ENCODE peak calls at places on chromosome 11, in seven cellular contexts. One of them, this sample, is unnamed. For H3K27me3, the result is how much of the 10 kb centered on the place peaks cover.

GRCh38 chr11:57479925-57480324 is 19.6 kb downstream of the RTN4RL2 start:
- DNase-seq in spleen: no peak
- DNase-seq in heart right ventricle: no peak
- DNase-seq in left ventricle myocardium inferior: no peak
- DNase-seq in HL-60: no peak
- DNase-seq in Panc1: no peak
- DNase-seq in neural progenitor cell: no peak
- DNase-seq in this sample: no peak

GRCh38 chr11:30552839-30553238 is 33.3 kb downstream of the MPPED2 start:
- DNase-seq in spleen: no peak
- DNase-seq in heart right ventricle: no peak
- DNase-seq in left ventricle myocardium inferior: no peak
- DNase-seq in HL-60: no peak
- DNase-seq in Panc1: no peak
- DNase-seq in neural progenitor cell: no peak
- DNase-seq in this sample: no peak

GRCh38 chr11:66745356-66746235 is 16.6 kb upstream of the SPTBN2 start:
- DNase-seq in spleen: peak
- DNase-seq in heart right ventricle: peak
- DNase-seq in left ventricle myocardium inferior: no peak
- DNase-seq in HL-60: no peak
- DNase-seq in Panc1: no peak
- DNase-seq in neural progenitor cell: peak
- DNase-seq in this sample: peak

GRCh38 chr11:120512727-120513435 is 1.3 kb downstream of the GRIK4 start:
- DNase-seq in spleen: peak
- DNase-seq in heart right ventricle: no peak
- DNase-seq in left ventricle myocardium inferior: no peak
- DNase-seq in HL-60: no peak
- DNase-seq in Panc1: no peak
- DNase-seq in neural progenitor cell: no peak
- DNase-seq in this sample: no peak

GRCh38 chr11:28114731-28115130 is 6.5 kb downstream of the METTL15 start:
- DNase-seq in spleen: no peak
- DNase-seq in heart right ventricle: no peak
- DNase-seq in left ventricle myocardium inferior: no peak
- DNase-seq in HL-60: no peak
- DNase-seq in Panc1: no peak
- DNase-seq in neural progenitor cell: no peak
- DNase-seq in this sample: no peak

GRCh38 chr11:48074425-48075181 is 94.2 kb downstream of the PTPRJ start:
- DNase-seq in spleen: no peak
- DNase-seq in heart right ventricle: no peak
- DNase-seq in left ventricle myocardium inferior: no peak
- DNase-seq in HL-60: no peak
- DNase-seq in Panc1: no peak
- DNase-seq in neural progenitor cell: no peak
- DNase-seq in this sample: no peak

GRCh38 chr11:36574486-36574885 is 6.7 kb downstream of the RAG1 start:
- DNase-seq in spleen: no peak
- DNase-seq in heart right ventricle: no peak
- DNase-seq in left ventricle myocardium inferior: no peak
- DNase-seq in HL-60: no peak
- DNase-seq in Panc1: no peak
- DNase-seq in neural progenitor cell: no peak
- DNase-seq in this sample: no peak

GRCh38 chr11:46832511-46833214 is 13.4 kb downstream of the CKAP5 start:
- DNase-seq in spleen: no peak
- DNase-seq in heart right ventricle: no peak
- DNase-seq in left ventricle myocardium inferior: no peak
- DNase-seq in HL-60: no peak
- DNase-seq in Panc1: no peak
- DNase-seq in neural progenitor cell: no peak
- DNase-seq in this sample: no peak

GRCh38 chr11:69803022-69803421 is 16.2 kb downstream of the FGF3 start:
- DNase-seq in spleen: no peak
- DNase-seq in heart right ventricle: no peak
- DNase-seq in left ventricle myocardium inferior: no peak
- DNase-seq in HL-60: no peak
- DNase-seq in Panc1: no peak
- DNase-seq in neural progenitor cell: no peak
- DNase-seq in this sample: no peak

GRCh38 chr11:6298605-6299004 is 21.7 kb downstream of the CAVIN3 start:
- DNase-seq in spleen: no peak
- DNase-seq in heart right ventricle: peak
- DNase-seq in left ventricle myocardium inferior: peak
- DNase-seq in HL-60: peak
- DNase-seq in Panc1: no peak
- DNase-seq in neural progenitor cell: peak
- DNase-seq in this sample: no peak

GRCh38 chr11:61870429-61871039 is 20.8 kb downstream of the FADS3 start:
- DNase-seq in spleen: no peak
- DNase-seq in heart right ventricle: no peak
- DNase-seq in left ventricle myocardium inferior: no peak
- DNase-seq in HL-60: no peak
- DNase-seq in Panc1: no peak
- DNase-seq in neural progenitor cell: no peak
- DNase-seq in this sample: no peak

GRCh38 chr11:68749061-68749491 is 2.2 kb downstream of the TESMIN start:
- DNase-seq in spleen: no peak
- DNase-seq in heart right ventricle: no peak
- DNase-seq in left ventricle myocardium inferior: no peak
- DNase-seq in HL-60: no peak
- DNase-seq in Panc1: no peak
- DNase-seq in neural progenitor cell: no peak
- DNase-seq in this sample: no peak

GRCh38 chr11:126318642-126319373 is 14.9 kb downstream of the DCPS start:
- DNase-seq in spleen: no peak
- DNase-seq in heart right ventricle: no peak
- DNase-seq in left ventricle myocardium inferior: peak
- DNase-seq in HL-60: peak
- DNase-seq in Panc1: no peak
- DNase-seq in neural progenitor cell: no peak
- DNase-seq in this sample: peak

GRCh38 chr11:10899542-10899830 is 41.6 kb upstream of the ZBED5 start:
- DNase-seq in spleen: no peak
- DNase-seq in heart right ventricle: peak
- DNase-seq in left ventricle myocardium inferior: peak
- DNase-seq in HL-60: no peak
- DNase-seq in Panc1: no peak
- DNase-seq in neural progenitor cell: no peak
- DNase-seq in this sample: peak

GRCh38 chr11:88418508-88418907 is 81.0 kb upstream of the CTSC start:
- DNase-seq in spleen: no peak
- DNase-seq in heart right ventricle: no peak
- DNase-seq in left ventricle myocardium inferior: no peak
- DNase-seq in HL-60: no peak
- DNase-seq in Panc1: no peak
- DNase-seq in neural progenitor cell: no peak
- DNase-seq in this sample: peak

GRCh38 chr11:78156081-78156844 is 16.8 kb upstream of the ALG8 start:
- DNase-seq in spleen: peak
- DNase-seq in heart right ventricle: no peak
- DNase-seq in left ventricle myocardium inferior: no peak
- DNase-seq in HL-60: no peak
- DNase-seq in Panc1: no peak
- DNase-seq in neural progenitor cell: no peak
- DNase-seq in this sample: no peak

GRCh38 chr11:66986178-66986545 is 11.1 kb downstream of the C11orf86 start:
- DNase-seq in spleen: no peak
- DNase-seq in heart right ventricle: no peak
- DNase-seq in left ventricle myocardium inferior: no peak
- DNase-seq in HL-60: no peak
- DNase-seq in Panc1: no peak
- DNase-seq in neural progenitor cell: no peak
- DNase-seq in this sample: no peak

GRCh38 chr11:73149105-73149504 is 7.0 kb upstream of the FCHSD2 start:
- DNase-seq in spleen: no peak
- DNase-seq in heart right ventricle: no peak
- DNase-seq in left ventricle myocardium inferior: no peak
- DNase-seq in HL-60: no peak
- DNase-seq in Panc1: no peak
- DNase-seq in neural progenitor cell: no peak
- DNase-seq in this sample: no peak

DNA sequence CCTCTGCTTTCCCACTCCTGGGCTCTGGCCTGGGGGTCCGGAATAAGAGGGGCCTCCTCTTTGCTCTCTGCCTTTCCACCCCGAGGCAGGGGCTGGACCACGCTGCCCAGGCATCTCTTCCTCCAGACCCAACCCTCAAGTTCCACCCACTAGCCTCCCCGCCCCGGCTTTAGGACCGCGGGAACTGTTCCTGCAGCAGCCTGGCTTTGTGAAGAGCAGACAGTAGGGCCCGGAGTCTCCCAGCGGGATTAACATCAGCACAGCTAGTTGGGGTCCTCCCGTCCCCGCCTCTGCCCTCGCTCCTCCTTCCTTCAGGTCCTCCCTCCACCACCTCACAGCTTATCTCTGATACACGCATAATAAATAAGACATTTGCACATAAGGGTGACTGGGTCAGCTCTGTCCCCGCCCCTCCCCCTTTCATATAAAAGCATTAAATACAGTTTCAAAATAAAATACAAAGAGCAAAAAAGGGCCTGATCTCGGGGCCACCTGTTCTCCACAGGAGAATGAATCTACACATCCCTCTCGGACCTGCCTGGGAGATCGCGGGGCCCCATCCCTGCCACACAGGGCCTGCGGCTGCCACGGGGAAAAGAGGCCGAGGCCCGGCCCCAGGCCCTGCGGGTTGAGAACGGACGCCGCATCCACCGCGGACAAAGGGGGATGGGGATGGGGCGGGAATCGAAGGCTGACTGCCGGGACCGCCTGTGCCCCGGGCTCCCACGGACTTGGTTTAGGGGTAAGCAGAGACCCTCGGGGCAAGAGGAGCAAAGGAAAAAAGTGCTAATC is 6.5 kb downstream of the ZFTA start:
- DNase-seq in spleen: no peak
- DNase-seq in heart right ventricle: peak
- DNase-seq in left ventricle myocardium inferior: peak
- DNase-seq in HL-60: no peak
- DNase-seq in Panc1: no peak
- DNase-seq in neural progenitor cell: peak
- DNase-seq in this sample: no peak
- H3K4me3 ChIP-seq in spleen: no peak
- H3K4me3 ChIP-seq in heart right ventricle: peak
- H3K4me3 ChIP-seq in left ventricle myocardium inferior: peak
- H3K4me3 ChIP-seq in HL-60: no peak
- H3K4me3 ChIP-seq in Panc1: no peak
- H3K4me3 ChIP-seq in neural progenitor cell: peak
- H3K4me3 ChIP-seq in this sample: no peak

DNA sequence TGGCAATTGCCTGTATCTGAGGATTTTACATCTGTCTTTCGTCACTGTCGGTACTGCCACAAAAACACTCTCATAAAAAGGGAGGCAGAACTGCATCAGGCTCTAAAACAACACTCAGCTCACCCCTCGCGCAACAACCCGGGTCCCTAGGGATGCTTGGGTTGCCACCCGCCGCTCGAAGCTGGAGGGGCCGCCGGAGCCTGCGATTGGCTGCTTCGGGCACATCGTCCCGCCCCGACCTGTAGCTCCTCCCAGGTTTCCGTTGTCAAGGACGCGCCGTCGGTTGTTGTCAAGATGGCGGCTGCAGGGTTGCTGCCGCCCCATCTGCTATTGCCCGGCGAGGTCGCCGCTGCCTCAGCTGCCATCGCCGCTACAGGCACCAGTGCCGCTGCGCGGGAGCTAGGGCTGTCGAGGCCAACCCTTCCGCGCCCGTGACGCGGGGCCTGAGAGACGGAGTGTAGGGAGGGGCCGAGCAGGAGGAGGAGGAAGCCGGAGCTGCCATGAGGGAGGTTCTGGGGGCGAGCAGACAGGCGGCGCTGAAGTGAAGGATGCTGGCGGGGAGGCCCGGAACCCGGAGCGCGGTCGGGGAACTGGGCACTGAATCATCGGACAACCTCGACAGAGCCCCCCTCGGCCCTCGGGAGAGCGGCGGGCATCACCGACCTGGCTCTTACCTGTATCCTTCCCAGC is at the start of gene CEP126:
- DNase-seq in spleen: peak
- DNase-seq in heart right ventricle: peak
- DNase-seq in left ventricle myocardium inferior: peak
- DNase-seq in HL-60: peak
- DNase-seq in Panc1: peak
- DNase-seq in neural progenitor cell: peak
- DNase-seq in this sample: peak
- TF ChIP-seq CTCF in spleen: peak
- TF ChIP-seq CTCF in heart right ventricle: peak
- TF ChIP-seq CTCF in left ventricle myocardium inferior: peak
- TF ChIP-seq CTCF in HL-60: no peak
- TF ChIP-seq CTCF in Panc1: peak
- TF ChIP-seq CTCF in neural progenitor cell: peak
- TF ChIP-seq CTCF in this sample: no peak

GRCh38 chr11:76365038-76365679 is 15.8 kb downstream of the THAP12 start:
- DNase-seq in spleen: no peak
- DNase-seq in heart right ventricle: no peak
- DNase-seq in left ventricle myocardium inferior: no peak
- DNase-seq in HL-60: no peak
- DNase-seq in Panc1: no peak
- DNase-seq in neural progenitor cell: no peak
- DNase-seq in this sample: no peak

GRCh38 chr11:76361773-76362172 is 19.2 kb downstream of the THAP12 start:
- DNase-seq in spleen: no peak
- DNase-seq in heart right ventricle: no peak
- DNase-seq in left ventricle myocardium inferior: no peak
- DNase-seq in HL-60: no peak
- DNase-seq in Panc1: no peak
- DNase-seq in neural progenitor cell: no peak
- DNase-seq in this sample: no peak

GRCh38 chr11:76362716-76363115 is 18.2 kb downstream of the THAP12 start:
- DNase-seq in spleen: no peak
- DNase-seq in heart right ventricle: no peak
- DNase-seq in left ventricle myocardium inferior: no peak
- DNase-seq in HL-60: no peak
- DNase-seq in Panc1: no peak
- DNase-seq in neural progenitor cell: no peak
- DNase-seq in this sample: no peak

DNA sequence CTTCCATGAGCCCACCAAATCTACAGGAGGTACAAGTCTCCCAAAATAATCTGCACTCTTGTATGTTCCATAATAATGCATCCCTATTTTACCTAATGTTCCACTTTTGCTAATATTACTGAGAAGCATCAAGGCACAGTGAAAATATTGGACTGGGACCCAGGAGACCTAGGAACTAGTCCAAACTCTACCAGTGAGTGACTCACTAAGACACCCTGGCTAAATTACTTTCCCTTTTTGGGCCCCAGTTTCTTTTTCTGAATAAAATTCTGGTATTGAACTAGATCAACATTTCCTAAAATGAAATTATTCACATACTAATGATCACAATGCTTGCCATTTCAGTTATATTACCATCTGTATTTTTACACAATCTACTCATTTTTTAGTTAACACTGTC is 19.6 kb downstream of the THAP12 start:
- DNase-seq in spleen: no peak
- DNase-seq in heart right ventricle: no peak
- DNase-seq in left ventricle myocardium inferior: no peak
- DNase-seq in HL-60: no peak
- DNase-seq in Panc1: no peak
- DNase-seq in neural progenitor cell: no peak
- DNase-seq in this sample: no peak
- H3K27me3 ChIP-seq in spleen: under half
- H3K27me3 ChIP-seq in heart right ventricle: under half
- H3K27me3 ChIP-seq in left ventricle myocardium inferior: under half
- H3K27me3 ChIP-seq in HL-60: under half
- H3K27me3 ChIP-seq in Panc1: under half
- H3K27me3 ChIP-seq in neural progenitor cell: under half
- H3K27me3 ChIP-seq in this sample: under half

GRCh38 chr11:124759268-124760204 is 2.6 kb downstream of the ESAM start:
- DNase-seq in spleen: peak
- DNase-seq in heart right ventricle: peak
- DNase-seq in left ventricle myocardium inferior: peak
- DNase-seq in HL-60: no peak
- DNase-seq in Panc1: no peak
- DNase-seq in neural progenitor cell: peak
- DNase-seq in this sample: no peak
- H3K4me3 ChIP-seq in spleen: peak
- H3K4me3 ChIP-seq in heart right ventricle: peak
- H3K4me3 ChIP-seq in left ventricle myocardium inferior: peak
- H3K4me3 ChIP-seq in HL-60: no peak
- H3K4me3 ChIP-seq in Panc1: no peak
- H3K4me3 ChIP-seq in neural progenitor cell: peak
- H3K4me3 ChIP-seq in this sample: peak